ENCODE peak calls at places on chromosomes 1 and 21, in ten cellular contexts. E, T, S, G, U, Q, X, N, D and Y are unnamed samples.

GRCh38 chr1:208682664-208683013 is 438.5 kb upstream of the PLXNA2 start:
- DNase-seq in E (no peak), T (no peak), S (no peak), G (no peak), U (peak), Q (no peak), X (no peak), N (no peak), D (no peak), Y (no peak)

GRCh38 chr1:117014209-117014608 is 12.6 kb downstream of the CD101 start:
- DNase-seq in E (no peak), T (no peak), S (no peak), G (no peak), U (no peak), Q (no peak), X (no peak), N (no peak), D (no peak), Y (no peak)

GRCh38 chr1:2288308-2288707 is 60.2 kb downstream of the SKI start:
- DNase-seq in E (no peak), T (no peak), S (no peak), G (no peak), U (no peak), Q (no peak), X (no peak), N (peak), D (no peak), Y (no peak)

GRCh38 chr1:208101661-208102431 is 142.3 kb downstream of the PLXNA2 start:
- DNase-seq in E (no peak), T (peak), S (no peak), G (peak), U (peak), Q (no peak), X (peak), N (no peak), D (peak), Y (peak)

GRCh38 chr1:11058595-11059165 is 1.1 kb downstream of the SRM start:
- DNase-seq in E (no peak), T (no peak), S (no peak), G (peak), U (no peak), Q (no peak), X (peak), N (no peak), D (no peak), Y (no peak)

GRCh38 chr1:225509770-225510169 is 81.9 kb upstream of the LBR start:
- DNase-seq in E (no peak), T (no peak), S (no peak), G (no peak), U (no peak), Q (no peak), X (no peak), N (no peak), D (no peak), Y (no peak)

GRCh38 chr1:197224160-197224559 is 43.9 kb upstream of the CRB1 start:
- DNase-seq in E (no peak), T (no peak), S (no peak), G (no peak), U (no peak), Q (no peak), X (no peak), N (no peak), D (no peak), Y (no peak)

GRCh38 chr1:66931548-66932124 is 6.8 kb downstream of the MIER1 start:
- DNase-seq in E (no peak), T (no peak), S (no peak), G (no peak), U (no peak), Q (no peak), X (no peak), N (peak), D (no peak), Y (no peak)

GRCh38 chr1:232260045-232260444 is 369.9 kb downstream of the SIPA1L2 start:
- DNase-seq in E (no peak), T (no peak), S (no peak), G (no peak), U (no peak), Q (no peak), X (no peak), N (no peak), D (no peak), Y (no peak)

GRCh38 chr21:26409735-26410134 is 163.4 kb downstream of the CYYR1 start:
- DNase-seq in E (no peak), T (no peak), S (no peak), G (no peak), U (no peak), Q (no peak), X (no peak), N (no peak), D (no peak), Y (no peak)

GRCh38 chr1:26351591-26352337 is 2.2 kb downstream of the CRYBG2 start:
- DNase-seq in E (peak), T (no peak), S (no peak), G (no peak), U (peak), Q (no peak), X (no peak), N (no peak), D (no peak), Y (no peak)

GRCh38 chr1:76075877-76076276 is 1.3 kb downstream of the ST6GALNAC3 start:
- DNase-seq in E (no peak), T (no peak), S (no peak), G (no peak), U (no peak), Q (no peak), X (no peak), N (no peak), D (no peak), Y (no peak)

GRCh38 chr21:45506836-45507522 is 35.3 kb downstream of the SLC19A1 start:
- DNase-seq in E (no peak), T (peak), S (peak), G (peak), U (no peak), Q (peak), X (peak), N (no peak), D (peak), Y (no peak)

GRCh38 chr1:51313961-51314777 is 16.2 kb downstream of the TTC39A start:
- DNase-seq in E (peak), T (peak), S (no peak), G (no peak), U (peak), Q (no peak), X (no peak), N (no peak), D (no peak), Y (no peak)

GRCh38 chr1:204250428-204251030 is 36.7 kb upstream of the GOLT1A start:
- DNase-seq in E (no peak), T (no peak), S (no peak), G (no peak), U (no peak), Q (no peak), X (peak), N (no peak), D (no peak), Y (no peak)

GRCh38 chr21:38416791-38417190 is 81.5 kb downstream of the ERG start:
- DNase-seq in E (no peak), T (no peak), S (no peak), G (no peak), U (no peak), Q (no peak), X (no peak), N (no peak), D (no peak), Y (no peak)

GRCh38 chr1:203871114-203871875 is 9.9 kb downstream of the SNRPE start:
- DNase-seq in E (peak), T (no peak), S (no peak), G (no peak), U (no peak), Q (no peak), X (no peak), N (peak), D (no peak), Y (no peak)

GRCh38 chr1:35560256-35561225 is 2.9 kb downstream of the NCDN start:
- DNase-seq in E (no peak), T (peak), S (no peak), G (peak), U (no peak), Q (peak), X (peak), N (no peak), D (peak), Y (peak)

GRCh38 chr1:221032616-221033342 is 153.5 kb downstream of the HLX start:
- DNase-seq in E (no peak), T (no peak), S (no peak), G (no peak), U (no peak), Q (no peak), X (no peak), N (no peak), D (no peak), Y (no peak)

GRCh38 chr1:33169290-33170055 is 12.4 kb downstream of the TRIM62 start:
- DNase-seq in E (no peak), T (no peak), S (no peak), G (no peak), U (no peak), Q (no peak), X (no peak), N (no peak), D (no peak), Y (no peak)

GRCh38 chr1:209207701-209208286 is 375.7 kb upstream of the CAMK1G start:
- DNase-seq in E (peak), T (peak), S (no peak), G (peak), U (peak), Q (peak), X (peak), N (no peak), D (peak), Y (no peak)

GRCh38 chr1:86471296-86471695 is 2.6 kb downstream of the CLCA1 start:
- DNase-seq in E (no peak), T (no peak), S (no peak), G (no peak), U (no peak), Q (no peak), X (no peak), N (no peak), D (no peak), Y (no peak)

GRCh38 chr1:150889650-150890416 is 2.9 kb downstream of the CTXND2 start:
- DNase-seq in E (no peak), T (no peak), S (no peak), G (no peak), U (no peak), Q (no peak), X (no peak), N (peak), D (no peak), Y (no peak)

GRCh38 chr1:156847591-156848460 is 11.1 kb downstream of the INSRR start:
- DNase-seq in E (no peak), T (no peak), S (no peak), G (no peak), U (no peak), Q (no peak), X (peak), N (no peak), D (no peak), Y (no peak)

GRCh38 chr1:176450526-176450925 is 12.4 kb upstream of the PAPPA2 start:
- DNase-seq in E (no peak), T (no peak), S (no peak), G (no peak), U (no peak), Q (no peak), X (no peak), N (no peak), D (no peak), Y (no peak)

GRCh38 chr21:23639726-23640125 is 1967.6 kb downstream of the MRPL39 start:
- DNase-seq in E (no peak), T (no peak), S (no peak), G (no peak), U (no peak), Q (no peak), X (no peak), N (no peak), D (no peak), Y (no peak)

GRCh38 chr1:99713006-99713405 is 53.4 kb downstream of the FRRS1 start:
- DNase-seq in E (no peak), T (no peak), S (no peak), G (no peak), U (no peak), Q (no peak), X (no peak), N (no peak), D (no peak), Y (no peak)

GRCh38 chr1:205927247-205927646 is 16.0 kb downstream of the SLC26A9 start:
- DNase-seq in E (no peak), T (no peak), S (no peak), G (no peak), U (peak), Q (no peak), X (no peak), N (no peak), D (no peak), Y (no peak)

GRCh38 chr21:14877581-14878228 is 187.1 kb downstream of the NRIP1 start:
- DNase-seq in E (peak), T (no peak), S (no peak), G (no peak), U (no peak), Q (no peak), X (no peak), N (no peak), D (no peak), Y (no peak)

GRCh38 chr1:100538935-100539835 is 1.2 kb downstream of the GPR88 start:
- DNase-seq in E (peak), T (peak), S (peak), G (peak), U (no peak), Q (peak), X (no peak), N (no peak), D (peak), Y (no peak)

GRCh38 chr1:182087951-182088350 is 26.4 kb upstream of the ZNF648 start:
- DNase-seq in E (no peak), T (no peak), S (no peak), G (peak), U (no peak), Q (no peak), X (no peak), N (no peak), D (no peak), Y (no peak)

GRCh38 chr1:85179517-85179916 is 21.3 kb downstream of the SYDE2 start:
- DNase-seq in E (no peak), T (no peak), S (no peak), G (no peak), U (no peak), Q (no peak), X (no peak), N (peak), D (no peak), Y (no peak)

GRCh38 chr1:223649222-223649621 is 16.3 kb downstream of the CAPN8 start:
- DNase-seq in E (no peak), T (no peak), S (no peak), G (no peak), U (no peak), Q (no peak), X (no peak), N (no peak), D (no peak), Y (no peak)

GRCh38 chr1:19339199-19339861 is 27.2 kb downstream of the SLC66A1 start:
- DNase-seq in E (no peak), T (no peak), S (no peak), G (peak), U (no peak), Q (no peak), X (no peak), N (no peak), D (no peak), Y (no peak)

DNA sequence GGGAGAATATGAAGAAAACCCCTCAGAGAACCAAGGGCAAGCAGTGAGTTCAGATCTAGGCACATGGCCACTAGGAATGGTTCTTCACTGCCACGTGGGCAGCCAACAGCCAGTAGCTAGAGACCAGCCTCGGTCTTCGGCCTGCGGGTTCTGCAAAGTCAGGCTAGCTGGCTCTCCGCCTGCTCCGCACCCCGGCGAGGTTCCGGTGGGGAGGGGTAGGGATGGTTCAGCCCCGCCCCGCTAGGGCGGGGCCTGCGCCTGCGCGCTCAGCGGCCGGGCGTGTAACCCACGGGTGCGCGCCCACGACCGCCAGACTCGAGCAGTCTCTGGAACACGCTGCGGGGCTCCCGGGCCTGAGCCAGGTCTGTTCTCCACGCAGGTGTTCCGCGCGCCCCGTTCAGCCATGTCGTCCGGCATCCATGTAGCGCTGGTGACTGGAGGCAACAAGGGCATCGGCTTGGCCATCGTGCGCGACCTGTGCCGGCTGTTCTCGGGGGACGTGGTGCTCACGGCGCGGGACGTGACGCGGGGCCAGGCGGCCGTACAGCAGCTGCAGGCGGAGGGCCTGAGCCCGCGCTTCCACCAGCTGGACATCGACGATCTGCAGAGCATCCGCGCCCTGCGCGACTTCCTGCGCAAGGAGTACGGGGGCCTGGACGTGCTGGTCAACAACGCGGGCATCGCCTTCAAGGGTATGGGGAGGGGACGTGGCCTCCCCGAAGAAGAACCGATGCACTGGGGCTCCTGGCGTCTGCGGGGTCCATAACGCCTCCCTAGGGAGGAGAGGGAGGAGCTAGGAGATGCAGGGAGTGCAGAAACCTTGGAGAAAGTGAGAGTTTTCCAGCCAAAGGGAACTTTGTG is at the start of gene CBR1:
- DNase-seq in E (peak), T (peak), S (peak), G (peak), U (peak), Q (peak), X (peak), N (peak), D (peak), Y (peak)
- H3K27ac ChIP-seq in E (peak), T (peak), S (peak), G (peak), U (peak), Q (peak), X (peak), N (peak), D (peak), Y (peak)

GRCh38 chr1:15154480-15155036 is 1.0 kb downstream of the TMEM51 start:
- DNase-seq in E (peak), T (no peak), S (no peak), G (peak), U (peak), Q (peak), X (peak), N (no peak), D (peak), Y (no peak)
- H3K4me3 ChIP-seq in E (peak), T (peak), S (peak), G (peak), U (peak), Q (peak), X (peak), N (no peak), D (peak), Y (peak)

GRCh38 chr1:229007167-229007566 is 263.7 kb upstream of the RAB4A start:
- DNase-seq in E (no peak), T (no peak), S (no peak), G (no peak), U (no peak), Q (no peak), X (no peak), N (no peak), D (no peak), Y (no peak)

GRCh38 chr1:229005097-229005496 is 265.8 kb upstream of the RAB4A start:
- DNase-seq in E (no peak), T (no peak), S (no peak), G (no peak), U (no peak), Q (no peak), X (no peak), N (no peak), D (no peak), Y (no peak)

GRCh38 chr1:229005556-229005955 is 265.4 kb upstream of the RAB4A start:
- DNase-seq in E (no peak), T (no peak), S (no peak), G (no peak), U (no peak), Q (no peak), X (no peak), N (no peak), D (no peak), Y (no peak)

GRCh38 chr1:229007701-229008100 is 263.2 kb upstream of the RAB4A start:
- DNase-seq in E (no peak), T (no peak), S (no peak), G (no peak), U (no peak), Q (no peak), X (no peak), N (no peak), D (no peak), Y (no peak)

GRCh38 chr1:229006121-229006870 is 264.6 kb upstream of the RAB4A start:
- DNase-seq in E (no peak), T (no peak), S (no peak), G (no peak), U (no peak), Q (no peak), X (no peak), N (no peak), D (no peak), Y (no peak)
- H3K27ac ChIP-seq in E (no peak), T (no peak), S (no peak), G (no peak), U (no peak), Q (no peak), X (no peak), N (no peak), D (no peak), Y (no peak)

GRCh38 chr1:112509005-112509659 is 367 bp downstream of the WNT2B start:
- DNase-seq in E (no peak), T (peak), S (no peak), G (peak), U (peak), Q (no peak), X (no peak), N (peak), D (no peak), Y (no peak)
- H3K4me3 ChIP-seq in E (peak), T (peak), S (peak), G (peak), U (peak), Q (peak), X (peak), N (no peak), D (peak), Y (peak)

DNA sequence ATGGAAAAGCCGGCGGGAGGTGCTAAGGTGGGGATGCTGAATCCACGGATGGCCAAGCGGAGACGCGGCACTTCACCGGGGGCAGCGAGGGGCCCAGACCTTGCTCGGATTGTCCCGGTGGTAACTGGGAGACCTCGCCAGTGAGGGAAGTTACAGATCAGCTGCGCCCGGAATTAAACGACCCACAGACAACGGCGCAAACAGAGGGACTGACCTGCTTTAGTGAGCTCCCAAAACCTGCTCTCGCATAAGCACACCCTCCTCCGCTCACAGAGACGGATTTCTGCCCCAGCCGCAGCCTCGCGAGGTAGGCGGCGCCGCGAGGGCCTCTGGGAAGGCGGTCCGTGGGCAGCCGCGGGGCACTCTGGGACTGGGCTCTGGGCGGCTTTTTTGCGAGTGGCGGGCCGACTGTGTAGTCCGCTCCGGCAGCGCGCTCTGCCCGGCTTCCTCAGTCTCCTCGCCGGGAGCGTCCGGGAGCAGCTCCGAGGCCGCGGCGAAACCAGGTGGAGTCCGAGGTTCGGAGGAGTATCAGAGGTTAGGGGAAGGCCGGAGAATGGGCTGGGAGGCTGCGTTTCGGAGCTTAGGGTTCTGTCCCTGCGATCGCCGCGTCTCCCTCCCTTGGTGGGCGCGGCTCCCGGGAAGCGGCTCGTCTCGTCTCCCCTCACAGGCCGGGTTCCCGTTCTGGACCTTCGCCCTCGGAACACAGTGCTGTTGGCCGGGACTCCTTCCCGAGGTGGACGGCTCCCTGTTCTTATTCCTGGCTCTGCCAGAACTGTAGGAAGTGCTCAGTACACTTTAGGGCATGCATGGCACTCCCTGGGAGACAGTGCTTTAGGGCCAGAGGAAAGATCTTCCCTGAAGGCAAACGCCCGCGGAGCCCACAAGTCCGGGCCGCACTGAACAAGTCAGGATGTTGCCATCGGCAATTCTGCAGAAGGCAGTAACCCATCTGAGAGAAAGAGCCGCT is at the start of gene EXO5:
- DNase-seq in E (peak), T (peak), S (peak), G (peak), U (peak), Q (peak), X (peak), N (peak), D (peak), Y (peak)
- H3K27ac ChIP-seq in E (peak), T (peak), S (peak), G (no peak), U (peak), Q (peak), X (peak), N (peak), D (peak), Y (peak)